ENCODE peak calls at places on chromosomes 13 and 19, in six cellular contexts. One of them, this sample, is unnamed.

GRCh38 chr19:40165362-40165937 is 25.8 kb upstream of the MAP3K10 start:
- DNase-seq in K562: peak; percentile 71
- DNase-seq in tibial nerve: peak; percentile 33
- DNase-seq in GM12878: no peak
- DNase-seq in sigmoid colon: no peak
- DNase-seq in H1: peak; percentile 92
- DNase-seq in this sample: peak; percentile 36

GRCh38 chr13:33845572-33846305 is 27.8 kb downstream of the RFC3 start:
- DNase-seq in K562: no peak
- DNase-seq in tibial nerve: no peak
- DNase-seq in GM12878: no peak
- DNase-seq in sigmoid colon: no peak
- DNase-seq in H1: no peak
- DNase-seq in this sample: no peak

GRCh38 chr19:1094655-1094977 is 559 bp downstream of the POLR2E start:
- DNase-seq in K562: no peak
- DNase-seq in tibial nerve: no peak
- DNase-seq in GM12878: no peak
- DNase-seq in sigmoid colon: no peak
- DNase-seq in H1: no peak
- DNase-seq in this sample: no peak

GRCh38 chr13:84774111-84774510 is 891.8 kb upstream of the SLITRK1 start:
- DNase-seq in K562: no peak
- DNase-seq in tibial nerve: no peak
- DNase-seq in GM12878: no peak
- DNase-seq in sigmoid colon: no peak
- DNase-seq in H1: no peak
- DNase-seq in this sample: no peak

GRCh38 chr19:49149652-49150105 is 5.5 kb downstream of the HRC start:
- DNase-seq in K562: peak; percentile 83
- DNase-seq in tibial nerve: peak; percentile 55
- DNase-seq in GM12878: no peak
- DNase-seq in sigmoid colon: peak; percentile 87
- DNase-seq in H1: peak; percentile 88
- DNase-seq in this sample: peak; percentile 75

GRCh38 chr19:53254451-53255341 is at the start of gene ZNF677:
- DNase-seq in K562: peak; percentile 35
- DNase-seq in tibial nerve: peak; percentile 83
- DNase-seq in GM12878: no peak
- DNase-seq in sigmoid colon: peak; percentile 96
- DNase-seq in H1: peak; percentile 66
- DNase-seq in this sample: peak; percentile 95

GRCh38 chr13:29543230-29544215 is 52.0 kb downstream of the SLC7A1 start:
- DNase-seq in K562: peak; percentile 24
- DNase-seq in tibial nerve: no peak
- DNase-seq in GM12878: peak; percentile 44
- DNase-seq in sigmoid colon: no peak
- DNase-seq in H1: no peak
- DNase-seq in this sample: no peak

GRCh38 chr19:6066661-6067646 is 43.3 kb downstream of the RFX2 start:
- DNase-seq in K562: peak; percentile 64
- DNase-seq in tibial nerve: peak; percentile 88
- DNase-seq in GM12878: no peak
- DNase-seq in sigmoid colon: peak; percentile 97
- DNase-seq in H1: peak; percentile 68
- DNase-seq in this sample: peak; percentile 97

GRCh38 chr19:51367565-51368365 is 1.0 kb downstream of the CLDND2 start:
- DNase-seq in K562: peak; percentile 99
- DNase-seq in tibial nerve: peak; percentile 99
- DNase-seq in GM12878: peak; percentile 96
- DNase-seq in sigmoid colon: peak; percentile 100
- DNase-seq in H1: peak; percentile 100
- DNase-seq in this sample: peak; percentile 100

GRCh38 chr13:59352600-59352999 is 811.1 kb downstream of the DIAPH3 start:
- DNase-seq in K562: no peak
- DNase-seq in tibial nerve: no peak
- DNase-seq in GM12878: no peak
- DNase-seq in sigmoid colon: no peak
- DNase-seq in H1: no peak
- DNase-seq in this sample: no peak

GRCh38 chr19:51546650-51547396 is 15.4 kb upstream of the SIGLEC6 start:
- DNase-seq in K562: peak; percentile 98
- DNase-seq in tibial nerve: no peak
- DNase-seq in GM12878: no peak
- DNase-seq in sigmoid colon: no peak
- DNase-seq in H1: no peak
- DNase-seq in this sample: no peak

GRCh38 chr19:8117991-8118390 is 31.4 kb downstream of the FBN3 start:
- DNase-seq in K562: no peak
- DNase-seq in tibial nerve: no peak
- DNase-seq in GM12878: no peak
- DNase-seq in sigmoid colon: no peak
- DNase-seq in H1: no peak
- DNase-seq in this sample: no peak

GRCh38 chr19:1216756-1217155 is 11.2 kb downstream of the STK11 start:
- DNase-seq in K562: no peak
- DNase-seq in tibial nerve: no peak
- DNase-seq in GM12878: no peak
- DNase-seq in sigmoid colon: no peak
- DNase-seq in H1: no peak
- DNase-seq in this sample: no peak

GRCh38 chr19:31104451-31104850 is 244.8 kb downstream of the TSHZ3 start:
- DNase-seq in K562: no peak
- DNase-seq in tibial nerve: no peak
- DNase-seq in GM12878: no peak
- DNase-seq in sigmoid colon: no peak
- DNase-seq in H1: no peak
- DNase-seq in this sample: no peak

DNA sequence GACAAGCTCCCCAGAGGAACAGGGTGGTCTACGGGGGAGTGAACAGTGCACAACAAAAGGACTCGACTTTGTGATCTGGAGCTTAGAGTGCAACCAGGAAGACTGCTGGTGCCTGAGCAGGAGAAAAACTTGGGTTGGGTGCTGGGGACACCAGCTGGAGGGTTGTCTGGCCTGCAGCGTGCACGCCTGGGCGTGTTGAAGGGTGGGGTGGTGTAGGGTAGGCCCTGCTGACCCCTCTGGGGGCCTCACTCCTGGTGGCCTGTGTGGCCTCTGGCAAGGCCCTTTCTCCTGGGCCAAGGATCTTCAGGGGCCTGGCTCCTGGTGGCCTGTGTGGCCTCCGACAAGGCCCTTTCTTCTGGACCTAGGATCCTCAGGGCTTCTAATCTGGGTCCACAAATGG is 4.7 kb upstream of the RSPH6A start:
- DNase-seq in K562: no peak
- DNase-seq in tibial nerve: no peak
- DNase-seq in GM12878: no peak
- DNase-seq in sigmoid colon: no peak
- DNase-seq in H1: no peak
- DNase-seq in this sample: no peak
- H3K36me3 ChIP-seq in K562: peaks cover 63% of the 10 kb centered on the region
- H3K36me3 ChIP-seq in tibial nerve: peaks cover 76% of the 10 kb centered on the region
- H3K36me3 ChIP-seq in GM12878: peaks cover 20% of the 10 kb centered on the region
- H3K36me3 ChIP-seq in sigmoid colon: peaks cover 54% of the 10 kb centered on the region
- H3K36me3 ChIP-seq in H1: peaks cover 34% of the 10 kb centered on the region
- H3K36me3 ChIP-seq in this sample: no peaks in the 10 kb centered on the region

GRCh38 chr19:47157455-47158321 is 27.1 kb downstream of the SAE1 start:
- DNase-seq in K562: no peak
- DNase-seq in tibial nerve: peak; percentile 24
- DNase-seq in GM12878: no peak
- DNase-seq in sigmoid colon: peak; percentile 74
- DNase-seq in H1: peak; percentile 67
- DNase-seq in this sample: no peak
- TF ChIP-seq EP300 in K562: no peak
- TF ChIP-seq EP300 in tibial nerve: no peak
- TF ChIP-seq EP300 in GM12878: no peak
- TF ChIP-seq EP300 in sigmoid colon: no peak
- TF ChIP-seq EP300 in H1: no peak
- TF ChIP-seq EP300 in this sample: no peak

GRCh38 chr13:45007225-45007624 is 17.9 kb downstream of the GPALPP1 start:
- DNase-seq in K562: no peak
- DNase-seq in tibial nerve: no peak
- DNase-seq in GM12878: no peak
- DNase-seq in sigmoid colon: no peak
- DNase-seq in H1: no peak
- DNase-seq in this sample: no peak
- H3K36me3 ChIP-seq in K562: peaks cover 33% of the 10 kb centered on the region
- H3K36me3 ChIP-seq in tibial nerve: peaks cover 76% of the 10 kb centered on the region
- H3K36me3 ChIP-seq in GM12878: no peaks in the 10 kb centered on the region
- H3K36me3 ChIP-seq in sigmoid colon: peaks cover 85% of the 10 kb centered on the region
- H3K36me3 ChIP-seq in H1: peaks cover 32% of the 10 kb centered on the region
- H3K36me3 ChIP-seq in this sample: no peaks in the 10 kb centered on the region

DNA sequence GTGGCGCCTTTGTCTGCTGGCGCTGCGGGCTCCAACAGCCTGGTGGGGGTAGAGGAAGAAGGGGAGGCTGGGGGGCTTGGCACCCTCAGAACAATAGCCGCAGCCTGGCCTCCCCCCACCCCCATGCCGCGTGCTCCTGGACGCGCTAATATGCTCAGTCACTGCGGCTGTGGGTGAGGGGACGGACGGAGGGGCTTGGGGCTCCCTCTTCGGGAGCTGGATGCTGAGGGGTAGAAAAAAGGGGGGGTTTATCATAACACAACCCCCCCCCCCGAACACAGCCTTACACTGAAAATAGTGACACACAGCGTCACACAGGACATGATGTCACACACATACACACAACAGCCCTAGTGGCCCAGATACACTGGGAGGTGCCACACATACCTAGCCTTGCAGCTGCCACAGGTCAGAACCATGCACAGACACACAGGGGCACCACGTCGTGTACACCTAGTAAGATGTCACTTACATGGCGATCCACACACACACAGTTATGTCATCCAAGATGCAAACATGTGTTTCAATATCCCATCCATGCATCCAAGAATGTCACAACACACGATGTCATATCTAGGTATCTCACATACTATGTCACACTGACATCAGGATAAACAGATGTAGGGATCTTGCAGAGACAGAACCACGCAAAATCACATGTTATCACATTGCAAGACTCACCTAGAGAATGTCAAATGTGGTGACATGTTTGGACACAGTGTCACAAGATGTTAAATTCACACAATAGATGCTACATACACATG is 760 bp downstream of the MAST1 start:
- DNase-seq in K562: no peak
- DNase-seq in tibial nerve: no peak
- DNase-seq in GM12878: no peak
- DNase-seq in sigmoid colon: no peak
- DNase-seq in H1: no peak
- DNase-seq in this sample: no peak
- TF ChIP-seq EP300 in K562: no peak
- TF ChIP-seq EP300 in tibial nerve: no peak
- TF ChIP-seq EP300 in GM12878: no peak
- TF ChIP-seq EP300 in sigmoid colon: no peak
- TF ChIP-seq EP300 in H1: no peak
- TF ChIP-seq EP300 in this sample: no peak

GRCh38 chr19:4933528-4933927 is 24.2 kb downstream of the UHRF1 start:
- DNase-seq in K562: no peak
- DNase-seq in tibial nerve: peak; percentile 40
- DNase-seq in GM12878: no peak
- DNase-seq in sigmoid colon: no peak
- DNase-seq in H1: no peak
- DNase-seq in this sample: no peak
- H3K36me3 ChIP-seq in K562: peaks cover 92% of the 10 kb centered on the region
- H3K36me3 ChIP-seq in tibial nerve: no peaks in the 10 kb centered on the region
- H3K36me3 ChIP-seq in GM12878: peaks cover 48% of the 10 kb centered on the region
- H3K36me3 ChIP-seq in sigmoid colon: no peaks in the 10 kb centered on the region
- H3K36me3 ChIP-seq in H1: peaks cover 43% of the 10 kb centered on the region
- H3K36me3 ChIP-seq in this sample: no peaks in the 10 kb centered on the region

GRCh38 chr13:99012539-99012938 is 34.7 kb upstream of the DOCK9 start:
- DNase-seq in K562: no peak
- DNase-seq in tibial nerve: no peak
- DNase-seq in GM12878: no peak
- DNase-seq in sigmoid colon: no peak
- DNase-seq in H1: no peak
- DNase-seq in this sample: no peak

GRCh38 chr13:99013951-99014350 is 36.1 kb upstream of the DOCK9 start:
- DNase-seq in K562: no peak
- DNase-seq in tibial nerve: no peak
- DNase-seq in GM12878: no peak
- DNase-seq in sigmoid colon: no peak
- DNase-seq in H1: no peak
- DNase-seq in this sample: no peak

GRCh38 chr13:99018418-99019180 is 40.7 kb upstream of the DOCK9 start:
- DNase-seq in K562: no peak
- DNase-seq in tibial nerve: no peak
- DNase-seq in GM12878: no peak
- DNase-seq in sigmoid colon: no peak
- DNase-seq in H1: no peak
- DNase-seq in this sample: no peak

GRCh38 chr13:99014391-99014988 is 36.6 kb upstream of the DOCK9 start:
- DNase-seq in K562: peak; percentile 58
- DNase-seq in tibial nerve: no peak
- DNase-seq in GM12878: no peak
- DNase-seq in sigmoid colon: no peak
- DNase-seq in H1: no peak
- DNase-seq in this sample: no peak

GRCh38 chr13:99015606-99016520 is 38.0 kb upstream of the DOCK9 start:
- DNase-seq in K562: no peak
- DNase-seq in tibial nerve: no peak
- DNase-seq in GM12878: no peak
- DNase-seq in sigmoid colon: no peak
- DNase-seq in H1: no peak
- DNase-seq in this sample: no peak
- TF ChIP-seq EP300 in K562: no peak
- TF ChIP-seq EP300 in tibial nerve: no peak
- TF ChIP-seq EP300 in GM12878: no peak
- TF ChIP-seq EP300 in sigmoid colon: no peak
- TF ChIP-seq EP300 in H1: no peak
- TF ChIP-seq EP300 in this sample: no peak

GRCh38 chr19:47730910-47731309 is 14.4 kb upstream of the NOP53 start:
- DNase-seq in K562: no peak
- DNase-seq in tibial nerve: no peak
- DNase-seq in GM12878: no peak
- DNase-seq in sigmoid colon: no peak
- DNase-seq in H1: no peak
- DNase-seq in this sample: no peak
- H3K36me3 ChIP-seq in K562: peaks cover 31% of the 10 kb centered on the region
- H3K36me3 ChIP-seq in tibial nerve: peaks cover 72% of the 10 kb centered on the region
- H3K36me3 ChIP-seq in GM12878: no peaks in the 10 kb centered on the region
- H3K36me3 ChIP-seq in sigmoid colon: peaks cover 78% of the 10 kb centered on the region
- H3K36me3 ChIP-seq in H1: no peaks in the 10 kb centered on the region
- H3K36me3 ChIP-seq in this sample: no peaks in the 10 kb centered on the region

DNA sequence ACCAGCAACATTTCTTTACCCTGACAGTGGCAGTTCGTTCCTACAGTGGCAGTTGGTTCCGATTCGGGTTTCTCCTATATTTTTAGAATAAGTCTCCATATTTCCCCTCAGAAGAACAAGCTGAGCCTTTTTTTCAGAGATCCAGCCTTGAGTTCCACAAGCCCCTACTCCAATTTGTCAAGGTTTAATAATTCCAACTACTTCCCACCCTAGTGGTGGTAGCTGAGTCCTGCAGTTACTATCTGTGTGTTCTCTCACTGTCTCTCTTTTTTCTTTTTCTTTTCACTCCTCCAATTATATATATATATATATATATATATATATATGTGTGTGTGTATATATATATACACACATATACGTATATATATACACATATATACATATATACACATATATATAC is 1347.3 kb downstream of the PCDH9 start:
- DNase-seq in K562: no peak
- DNase-seq in tibial nerve: no peak
- DNase-seq in GM12878: no peak
- DNase-seq in sigmoid colon: no peak
- DNase-seq in H1: no peak
- DNase-seq in this sample: no peak
- TF ChIP-seq EP300 in K562: no peak
- TF ChIP-seq EP300 in tibial nerve: no peak
- TF ChIP-seq EP300 in GM12878: no peak
- TF ChIP-seq EP300 in sigmoid colon: no peak
- TF ChIP-seq EP300 in H1: no peak
- TF ChIP-seq EP300 in this sample: no peak